ENCODE peak calls at places on chromosomes 11 and 22, in six cellular contexts. O is endothelial cell of umbilical vein, I is A549, H is HepG2, B is K562, J is GM12878. K is an unnamed sample.

GRCh38 chr11:27998552-27998951 is 109.4 kb downstream of the KIF18A start:
- DNase-seq in O (no peak), I (no peak), H (no peak), B (no peak), J (no peak), K (no peak)

GRCh38 chr11:129366737-129367597 is 8.7 kb upstream of the BARX2 start:
- DNase-seq in O (no peak), I (no peak), H (no peak), B (no peak), J (no peak), K (no peak)

GRCh38 chr11:21785351-21785750 is 407.5 kb upstream of the ANO5 start:
- DNase-seq in O (no peak), I (no peak), H (no peak), B (no peak), J (no peak), K (no peak)

GRCh38 chr11:66970808-66971442 is 4.2 kb upstream of the C11orf86 start:
- DNase-seq in O (peak; percentile 74), I (peak; percentile 90), H (peak; percentile 95), B (peak; percentile 47), J (no peak), K (peak; percentile 97)

GRCh38 chr11:9530901-9531625 is 42.4 kb upstream of the WEE1 start:
- DNase-seq in O (no peak), I (no peak), H (no peak), B (no peak), J (no peak), K (no peak)

GRCh38 chr11:14300661-14301304 is 58.2 kb downstream of the RRAS2 start:
- DNase-seq in O (peak; percentile 88), I (peak; percentile 69), H (peak; percentile 59), B (peak; percentile 74), J (no peak), K (peak; percentile 66)

GRCh38 chr11:737366-737765 is 9.9 kb upstream of the TALDO1 start:
- DNase-seq in O (no peak), I (no peak), H (no peak), B (no peak), J (no peak), K (no peak)

GRCh38 chr22:29426476-29426875 is 11.9 kb upstream of the RFPL1 start:
- DNase-seq in O (no peak), I (no peak), H (no peak), B (no peak), J (no peak), K (no peak)

GRCh38 chr11:105070221-105070789 is 25.2 kb upstream of the CARD16 start:
- DNase-seq in O (no peak), I (no peak), H (no peak), B (no peak), J (no peak), K (no peak)

GRCh38 chr11:47858169-47858543 is 10.0 kb upstream of the NUP160 start:
- DNase-seq in O (peak; percentile 57), I (peak; percentile 72), H (no peak), B (no peak), J (no peak), K (no peak)

GRCh38 chr11:132256621-132257227 is 886.3 kb downstream of the NTM start:
- DNase-seq in O (no peak), I (no peak), H (no peak), B (no peak), J (no peak), K (no peak)

GRCh38 chr11:102527041-102527440 is 3.5 kb downstream of the MMP7 start:
- DNase-seq in O (no peak), I (no peak), H (no peak), B (no peak), J (no peak), K (no peak)

GRCh38 chr22:20427945-20428417 is 9.6 kb downstream of the SCARF2 start:
- DNase-seq in O (no peak), I (no peak), H (no peak), B (no peak), J (no peak), K (no peak)

GRCh38 chr22:47738472-47739013 is 976.1 kb downstream of the TBC1D22A start:
- DNase-seq in O (no peak), I (no peak), H (no peak), B (no peak), J (no peak), K (no peak)

GRCh38 chr22:43493297-43493696 is 81.5 kb downstream of the MPPED1 start:
- DNase-seq in O (no peak), I (no peak), H (no peak), B (no peak), J (no peak), K (no peak)

GRCh38 chr11:79616392-79616831 is 175.6 kb upstream of the TENM4 start:
- DNase-seq in O (no peak), I (no peak), H (no peak), B (no peak), J (no peak), K (no peak)

GRCh38 chr22:19876314-19876940 is 21.8 kb upstream of the GNB1L start:
- DNase-seq in O (peak; percentile 54), I (no peak), H (no peak), B (no peak), J (no peak), K (no peak)

GRCh38 chr22:24289781-24290181 is 19.1 kb downstream of the SPECC1L start:
- DNase-seq in O (peak; percentile 56), I (no peak), H (no peak), B (peak; percentile 58), J (no peak), K (no peak)

GRCh38 chr11:92512204-92512569 is 287.6 kb downstream of the FAT3 start:
- DNase-seq in O (no peak), I (no peak), H (no peak), B (no peak), J (no peak), K (no peak)

GRCh38 chr11:92651159-92651558 is 318.3 kb upstream of the MTNR1B start:
- DNase-seq in O (no peak), I (no peak), H (no peak), B (no peak), J (no peak), K (no peak)

GRCh38 chr22:44724859-44725258 is 22.9 kb downstream of the PRR5 start:
- DNase-seq in O (no peak), I (no peak), H (no peak), B (no peak), J (no peak), K (no peak)

GRCh38 chr22:41816871-41817270 is 16.0 kb upstream of the SREBF2 start:
- DNase-seq in O (no peak), I (no peak), H (no peak), B (no peak), J (no peak), K (no peak)

GRCh38 chr11:65478411-65479183 is 20.2 kb upstream of the MALAT1 start:
- DNase-seq in O (no peak), I (no peak), H (no peak), B (peak; percentile 94), J (no peak), K (no peak)

GRCh38 chr11:130478881-130479280 is 30.4 kb downstream of the ADAMTS15 start:
- DNase-seq in O (no peak), I (no peak), H (no peak), B (no peak), J (no peak), K (no peak)

GRCh38 chr11:24386551-24387404 is 110.1 kb upstream of the LUZP2 start:
- DNase-seq in O (peak; percentile 38), I (no peak), H (peak; percentile 12), B (no peak), J (no peak), K (peak; percentile 18)

GRCh38 chr22:25728064-25728463 is 13.9 kb upstream of the MYO18B start:
- DNase-seq in O (no peak), I (no peak), H (no peak), B (no peak), J (no peak), K (no peak)

GRCh38 chr22:19178065-19178658 is 374 bp downstream of the SLC25A1 start:
- DNase-seq in O (peak; percentile 46), I (peak; percentile 13), H (peak; percentile 21), B (no peak), J (no peak), K (peak; percentile 66)

GRCh38 chr11:19939415-19939929 is 220.8 kb downstream of the DBX1 start:
- DNase-seq in O (no peak), I (no peak), H (no peak), B (no peak), J (no peak), K (no peak)

GRCh38 chr11:99531468-99531867 is 510.7 kb downstream of the CNTN5 start:
- DNase-seq in O (no peak), I (no peak), H (no peak), B (no peak), J (no peak), K (no peak)

GRCh38 chr11:128580612-128581011 is 6.7 kb downstream of the ETS1 start:
- DNase-seq in O (peak; percentile 82), I (no peak), H (no peak), B (no peak), J (no peak), K (peak; percentile 56)

GRCh38 chr11:67289226-67289650 is at the start of gene ANKRD13D:
- DNase-seq in O (no peak), I (no peak), H (no peak), B (no peak), J (no peak), K (no peak)

GRCh38 chr22:20430641-20431519 is 6.7 kb downstream of the SCARF2 start:
- DNase-seq in O (peak; percentile 44), I (peak; percentile 73), H (no peak), B (no peak), J (no peak), K (peak; percentile 85)

GRCh38 chr11:61969391-61969758 is 1.9 kb upstream of the FTH1 start:
- DNase-seq in O (no peak), I (no peak), H (no peak), B (no peak), J (no peak), K (no peak)

GRCh38 chr11:10091314-10092045 is 202.5 kb downstream of the SBF2 start:
- DNase-seq in O (no peak), I (no peak), H (no peak), B (no peak), J (no peak), K (peak; percentile 46)

GRCh38 chr22:41574847-41575381 is 14.1 kb downstream of the CSDC2 start:
- DNase-seq in O (no peak), I (no peak), H (no peak), B (peak; percentile 34), J (no peak), K (no peak)

GRCh38 chr22:37126383-37126782 is 16.9 kb upstream of the TMPRSS6 start:
- DNase-seq in O (no peak), I (no peak), H (peak; percentile 20), B (peak; percentile 16), J (no peak), K (no peak)
- TF ChIP-seq MAX in O (no peak), I (no peak), H (no peak), B (no peak), J (no peak), K (no peak)

GRCh38 chr11:75525433-75526191 is at the start of gene GDPD5:
- DNase-seq in O (peak; percentile 79), I (peak; percentile 89), H (peak; percentile 76), B (peak; percentile 93), J (no peak), K (peak; percentile 93)
- TF ChIP-seq POLR2A in O (peak; percentile 14), I (peak; percentile 37), H (peak; percentile 55), B (peak; percentile 62), J (peak; percentile 78), K (peak; percentile 68)

GRCh38 chr11:58739725-58740430 is 8.1 kb upstream of the GLYAT start:
- DNase-seq in O (no peak), I (no peak), H (no peak), B (peak; percentile 78), J (no peak), K (no peak)
- TF ChIP-seq MYC in O (no peak), I (no peak), H (no peak), B (no peak), J (no peak), K (no peak)

GRCh38 chr11:46200537-46201281 is 76.8 kb upstream of the CREB3L1 start:
- DNase-seq in O (no peak), I (no peak), H (no peak), B (no peak), J (no peak), K (no peak)
- TF ChIP-seq MAX in O (no peak), I (no peak), H (no peak), B (no peak), J (no peak), K (no peak)